ENCODE peak calls at places on chromosomes 5 and 9, in four cellular contexts. U is IMR-90, Z is K562, T is HepG2. G is an unnamed sample.

GRCh38 chr5:163596536-163596935 is 91.1 kb downstream of the MAT2B start:
- DNase-seq in U (no peak), Z (no peak), T (no peak), G (no peak)

GRCh38 chr9:3235497-3235896 is 290.3 kb downstream of the RFX3 start:
- DNase-seq in U (no peak), Z (no peak), T (no peak), G (no peak)

GRCh38 chr5:179238628-179238970 is 106.7 kb downstream of the ADAMTS2 start:
- DNase-seq in U (no peak), Z (no peak), T (no peak), G (no peak)

GRCh38 chr5:52961238-52961637 is 27.9 kb upstream of the ITGA2 start:
- DNase-seq in U (no peak), Z (no peak), T (no peak), G (no peak)

GRCh38 chr5:38745836-38746732 is 99.7 kb upstream of the OSMR start:
- DNase-seq in U (no peak), Z (no peak), T (no peak), G (no peak)

GRCh38 chr5:151106073-151106472 is 25.2 kb upstream of the TNIP1 start:
- DNase-seq in U (no peak), Z (no peak), T (no peak), G (no peak)

GRCh38 chr5:77590347-77590746 is 48.2 kb downstream of the OTP start:
- DNase-seq in U (no peak), Z (no peak), T (no peak), G (no peak)

GRCh38 chr5:167869125-167869524 is 422.3 kb upstream of the WWC1 start:
- DNase-seq in U (no peak), Z (no peak), T (no peak), G (no peak)

GRCh38 chr9:92507496-92507895 is 25.2 kb upstream of the ASPN start:
- DNase-seq in U (no peak), Z (no peak), T (no peak), G (no peak)

GRCh38 chr9:134965851-134966250 is 48.1 kb upstream of the FCN1 start:
- DNase-seq in U (no peak), Z (no peak), T (no peak), G (no peak)

GRCh38 chr9:71602652-71603051 is 165.7 kb downstream of the CEMIP2 start:
- DNase-seq in U (no peak), Z (no peak), T (no peak), G (no peak)

GRCh38 chr9:113677057-113677456 is 199.1 kb upstream of the ZNF618 start:
- DNase-seq in U (no peak), Z (no peak), T (no peak), G (no peak)

GRCh38 chr9:86713970-86714369 is 233.3 kb downstream of the GAS1 start:
- DNase-seq in U (peak), Z (no peak), T (no peak), G (no peak)

GRCh38 chr5:1105350-1106265 is 6.3 kb downstream of the SLC12A7 start:
- DNase-seq in U (no peak), Z (peak), T (peak), G (peak)

GRCh38 chr9:88810826-88811225 is 180.4 kb upstream of the S1PR3 start:
- DNase-seq in U (no peak), Z (no peak), T (no peak), G (no peak)

GRCh38 chr5:179276838-179277395 is 68.3 kb downstream of the ADAMTS2 start:
- DNase-seq in U (no peak), Z (peak), T (no peak), G (no peak)

GRCh38 chr5:145942202-145942601 is 5.8 kb downstream of the SH3RF2 start:
- DNase-seq in U (no peak), Z (no peak), T (no peak), G (no peak)

GRCh38 chr5:91049800-91050199 is 333.3 kb downstream of the ARRDC3 start:
- DNase-seq in U (peak), Z (no peak), T (no peak), G (peak)

DNA sequence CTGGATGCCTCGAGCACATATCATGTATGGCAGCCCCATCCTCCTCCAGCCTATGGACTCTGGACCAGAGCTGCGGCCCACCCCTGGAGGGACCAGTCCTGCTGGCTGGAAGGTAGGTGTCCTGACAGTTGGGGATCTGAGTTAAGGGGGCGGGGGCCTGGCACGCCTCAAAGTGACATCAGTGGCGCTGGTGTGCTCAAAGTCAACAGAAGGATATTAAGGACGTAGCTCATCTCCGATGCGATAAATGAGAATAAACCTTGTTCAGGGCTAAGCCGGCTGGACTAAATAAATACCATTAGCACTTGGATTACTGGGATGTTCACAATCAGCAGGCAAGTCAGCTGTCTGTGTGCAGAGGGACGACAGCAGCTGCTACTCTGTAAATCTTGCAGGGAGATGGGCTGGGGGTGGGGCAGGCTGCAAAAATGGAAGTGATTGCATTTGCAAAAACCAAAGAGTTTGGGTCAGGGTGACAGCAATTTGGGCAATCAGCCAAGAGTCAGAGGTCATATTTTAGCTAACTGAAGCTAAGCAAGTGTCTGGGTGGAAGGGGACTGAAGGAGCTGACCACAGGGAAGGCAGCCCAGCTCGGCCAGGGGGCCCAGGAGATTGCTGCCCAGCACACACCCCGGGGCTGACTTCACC is 80.0 kb upstream of the LRRTM2 start:
- DNase-seq in U (peak), Z (no peak), T (peak), G (no peak)
- TF ChIP-seq MAZ in U (no peak), Z (no peak), T (no peak), G (no peak)

GRCh38 chr9:94805585-94805984 is 79.1 kb downstream of the AOPEP start:
- DNase-seq in U (peak), Z (no peak), T (no peak), G (peak)
- TF ChIP-seq MAZ in U (peak), Z (no peak), T (no peak), G (no peak)

GRCh38 chr9:29129763-29130162 is 1556.5 kb upstream of the C9orf72 start:
- DNase-seq in U (no peak), Z (no peak), T (no peak), G (no peak)
- TF ChIP-seq MAZ in U (no peak), Z (no peak), T (no peak), G (no peak)

DNA sequence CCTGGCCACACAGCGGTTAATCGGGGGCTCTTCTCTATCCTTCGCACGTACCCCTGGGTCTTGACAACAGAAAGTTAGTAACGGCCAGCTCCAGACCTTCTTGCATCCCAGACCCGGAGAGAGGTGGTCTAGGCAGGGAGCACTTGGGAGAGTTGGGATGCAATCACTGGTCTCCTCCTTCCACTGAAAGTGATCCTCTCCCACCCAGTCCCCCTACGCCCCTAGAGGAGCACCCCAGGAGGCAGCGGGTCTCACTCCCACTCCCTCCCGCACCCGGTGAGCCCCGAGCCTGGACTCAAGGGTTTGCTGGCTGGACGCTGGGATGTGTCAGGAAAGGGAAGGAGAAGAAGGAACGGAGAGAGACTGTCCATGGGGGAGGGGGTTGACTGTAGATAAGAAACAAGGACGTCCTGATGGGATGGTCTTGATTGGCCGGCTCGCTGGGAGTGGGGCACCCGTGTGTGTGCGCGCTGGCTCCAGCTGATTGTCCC is 2.0 kb downstream of the RORB start:
- DNase-seq in U (no peak), Z (no peak), T (no peak), G (no peak)
- TF ChIP-seq MAZ in U (no peak), Z (no peak), T (no peak), G (no peak)